ENCODE peak calls at places on chromosomes 3 and 15, in eight cellular contexts. U is GM10248, G is foreskin fibroblast, W is HCT116, M is A549, R is B cell, C is cardiac muscle cell, Z is astrocyte of the spinal cord. H is an unnamed sample.

GRCh38 chr3:172221550-172221949 is 182.2 kb downstream of the FNDC3B start:
- DNase-seq in U (no peak), G (peak; percentile 73), W (no peak), M (no peak), R (no peak), C (peak; percentile 76), Z (peak; percentile 59), H (no peak)

GRCh38 chr3:192128922-192129321 is 598.4 kb downstream of the FGF12 start:
- DNase-seq in U (peak; percentile 22), G (no peak), W (no peak), M (no peak), R (no peak), C (no peak), Z (no peak), H (no peak)

GRCh38 chr3:30266536-30266935 is 339.9 kb upstream of the TGFBR2 start:
- DNase-seq in U (no peak), G (no peak), W (no peak), M (no peak), R (no peak), C (no peak), Z (peak; percentile 56), H (no peak)

GRCh38 chr3:182305881-182306665 is 487.2 kb upstream of the ATP11B start:
- DNase-seq in U (no peak), G (no peak), W (no peak), M (no peak), R (no peak), C (no peak), Z (no peak), H (no peak)

GRCh38 chr3:195732951-195733350 is 12.2 kb downstream of the MUC20 start:
- DNase-seq in U (no peak), G (no peak), W (no peak), M (no peak), R (no peak), C (no peak), Z (no peak), H (no peak)

GRCh38 chr15:98873441-98874218 is 134.0 kb downstream of the PGPEP1L start:
- DNase-seq in U (no peak), G (peak; percentile 88), W (peak; percentile 40), M (peak; percentile 97), R (no peak), C (peak; percentile 70), Z (peak; percentile 88), H (peak; percentile 56)

GRCh38 chr3:71896751-71897150 is 111.8 kb upstream of the PROK2 start:
- DNase-seq in U (no peak), G (no peak), W (no peak), M (no peak), R (no peak), C (peak; percentile 60), Z (no peak), H (no peak)

GRCh38 chr3:31581660-31582059 is 48.9 kb downstream of the STT3B start:
- DNase-seq in U (no peak), G (no peak), W (no peak), M (no peak), R (no peak), C (no peak), Z (no peak), H (no peak)

GRCh38 chr3:134054231-134054630 is 24.5 kb upstream of the SLCO2A1 start:
- DNase-seq in U (no peak), G (no peak), W (no peak), M (no peak), R (no peak), C (peak; percentile 58), Z (peak; percentile 30), H (no peak)

GRCh38 chr3:129187857-129188256 is 4.2 kb upstream of the CNBP start:
- DNase-seq in U (no peak), G (no peak), W (no peak), M (no peak), R (no peak), C (no peak), Z (no peak), H (no peak)

GRCh38 chr15:35630985-35631384 is 85.0 kb upstream of the DPH6 start:
- DNase-seq in U (no peak), G (no peak), W (no peak), M (no peak), R (no peak), C (no peak), Z (no peak), H (no peak)

GRCh38 chr3:11034297-11035000 is 41.9 kb downstream of the SLC6A1 start:
- DNase-seq in U (no peak), G (no peak), W (no peak), M (no peak), R (no peak), C (no peak), Z (no peak), H (no peak)

GRCh38 chr15:70632079-70632850 is 131.1 kb downstream of the UACA start:
- DNase-seq in U (no peak), G (no peak), W (no peak), M (no peak), R (no peak), C (no peak), Z (no peak), H (no peak)

GRCh38 chr3:45204136-45204535 is 22.0 kb downstream of the TMEM158 start:
- DNase-seq in U (no peak), G (peak; percentile 42), W (no peak), M (no peak), R (no peak), C (peak; percentile 82), Z (peak; percentile 51), H (no peak)

GRCh38 chr3:34157491-34157890 is 359.1 kb downstream of the PDCD6IP start:
- DNase-seq in U (no peak), G (no peak), W (no peak), M (no peak), R (no peak), C (no peak), Z (no peak), H (no peak)

GRCh38 chr3:26428992-26429391 is 193.6 kb upstream of the LRRC3B start:
- DNase-seq in U (no peak), G (no peak), W (no peak), M (no peak), R (no peak), C (no peak), Z (no peak), H (no peak)

GRCh38 chr15:57867970-57868791 is 161.7 kb downstream of the POLR2M start:
- DNase-seq in U (no peak), G (no peak), W (no peak), M (no peak), R (no peak), C (no peak), Z (no peak), H (no peak)

GRCh38 chr15:57865294-57865693 is 158.8 kb downstream of the POLR2M start:
- DNase-seq in U (peak; percentile 14), G (no peak), W (no peak), M (no peak), R (no peak), C (peak; percentile 8), Z (no peak), H (no peak)

GRCh38 chr15:57861805-57862586 is 155.5 kb downstream of the POLR2M start:
- DNase-seq in U (no peak), G (peak; percentile 83), W (no peak), M (no peak), R (no peak), C (peak; percentile 75), Z (peak; percentile 90), H (no peak)

GRCh38 chr15:57862761-57863160 is 156.2 kb downstream of the POLR2M start:
- DNase-seq in U (no peak), G (no peak), W (no peak), M (no peak), R (no peak), C (no peak), Z (no peak), H (no peak)

DNA sequence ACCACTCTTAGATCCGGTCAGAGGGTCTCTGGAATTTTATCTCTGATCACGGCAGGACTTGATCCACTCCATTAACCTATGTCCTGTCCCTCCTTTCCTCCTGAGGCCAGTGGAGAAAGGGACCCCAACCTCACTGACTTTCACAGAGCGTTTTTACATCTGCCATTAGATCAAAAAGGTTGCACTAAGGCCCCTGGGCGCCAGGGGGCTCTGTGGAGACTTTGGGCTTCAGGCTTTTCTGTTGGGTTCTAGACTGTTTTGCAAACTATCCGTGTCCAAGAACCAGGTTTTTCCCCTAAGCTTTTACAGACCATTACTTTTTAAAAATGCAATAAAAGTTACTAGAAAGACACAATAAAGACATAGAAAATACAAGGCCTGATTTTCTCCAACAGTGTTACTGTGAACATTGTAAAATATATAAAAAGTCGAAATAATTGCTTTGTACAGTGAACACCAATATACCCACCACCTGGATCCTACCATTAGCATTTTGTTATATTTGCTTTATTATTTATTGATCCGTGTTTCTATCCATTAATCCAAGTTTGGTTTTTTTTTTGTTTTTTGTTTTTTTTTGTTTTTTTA is 159.7 kb downstream of the POLR2M start:
- DNase-seq in U (peak; percentile 45), G (peak; percentile 10), W (peak; percentile 52), M (peak; percentile 53), R (no peak), C (peak; percentile 68), Z (peak; percentile 43), H (peak; percentile 49)
- TF ChIP-seq CTCF in U (peak; percentile 71), G (peak; percentile 87), W (peak; percentile 63), M (peak; percentile 83), R (peak; percentile 73), C (peak; percentile 91), Z (peak; percentile 84), H (peak; percentile 59)

DNA sequence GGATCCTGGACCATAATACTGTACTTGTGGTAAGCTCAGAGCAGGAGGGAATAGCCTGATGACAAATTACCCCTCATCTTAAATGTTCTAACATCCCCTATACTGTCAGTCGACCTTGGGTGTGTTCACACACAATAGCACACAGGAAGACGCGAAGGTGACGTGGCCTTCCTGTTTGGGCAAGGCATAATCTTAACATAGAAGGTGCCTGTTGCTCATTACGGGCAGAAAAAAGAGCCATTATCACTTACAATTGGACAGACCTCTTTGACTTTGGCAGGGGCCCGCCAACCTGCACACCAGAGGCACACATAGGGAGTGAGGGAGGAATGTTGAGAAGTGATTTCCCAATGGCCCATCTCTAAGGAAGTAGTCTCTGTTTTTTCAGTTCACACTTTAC is 144.2 kb downstream of the ANO10 start:
- DNase-seq in U (no peak), G (no peak), W (no peak), M (no peak), R (no peak), C (no peak), Z (no peak), H (no peak)
- TF ChIP-seq CTCF in U (no peak), G (no peak), W (no peak), M (no peak), R (no peak), C (no peak), Z (no peak), H (no peak)

GRCh38 chr3:53162672-53163458 is 1.9 kb downstream of the PRKCD start:
- DNase-seq in U (no peak), G (no peak), W (no peak), M (no peak), R (peak; percentile 76), C (no peak), Z (no peak), H (no peak)
- TF ChIP-seq CTCF in U (no peak), G (no peak), W (no peak), M (no peak), R (no peak), C (no peak), Z (no peak), H (no peak)

GRCh38 chr3:94069242-94069813 is 6.5 kb downstream of the NSUN3 start:
- DNase-seq in U (no peak), G (no peak), W (no peak), M (peak; percentile 10), R (peak; percentile 5), C (peak; percentile 49), Z (peak; percentile 52), H (no peak)
- TF ChIP-seq CTCF in U (peak; percentile 45), G (no peak), W (peak; percentile 18), M (peak; percentile 65), R (peak; percentile 86), C (peak; percentile 49), Z (peak; percentile 47), H (peak; percentile 74)

GRCh38 chr15:50241684-50242450 is 23.7 kb downstream of the HDC start:
- DNase-seq in U (no peak), G (peak; percentile 49), W (no peak), M (no peak), R (no peak), C (no peak), Z (no peak), H (no peak)
- TF ChIP-seq CTCF in U (no peak), G (no peak), W (no peak), M (no peak), R (no peak), C (no peak), Z (no peak), H (no peak)

H was measured in CD14-positive monocyte.